ENCODE peak calls at places on chromosomes 12 and 14, in nine cellular contexts. H is GM23248; Y is GM23338; U is lung; N is breast epithelium; G is IMR-90; X is stomach; W is MM.1S; Z is effector memory CD4-positive, alpha-beta T cell. M is an unnamed sample.

GRCh38 chr12:34602213-34602940 is 580.1 kb downstream of the ALG10 start:
- DNase-seq in Y (no peak), W (no peak), G (no peak), H (no peak), U (peak; percentile 26), Z (no peak), X (no peak), N (no peak), M (no peak)

GRCh38 chr14:77026930-77027537 is 1.5 kb downstream of the IRF2BPL start:
- DNase-seq in U (no peak), H (peak; percentile 80), G (peak; percentile 54), Y (peak; percentile 55), W (no peak), X (peak; percentile 54), N (no peak), Z (peak; percentile 40), M (no peak)

GRCh38 chr14:64731141-64731581 is 26.9 kb downstream of the PLEKHG3 start:
- DNase-seq in Z (no peak), U (no peak), N (no peak), G (no peak), Y (no peak), X (no peak), W (no peak), H (no peak), M (no peak)

GRCh38 chr12:103705927-103706326 is 118.9 kb downstream of the STAB2 start:
- DNase-seq in H (no peak), W (no peak), N (no peak), G (no peak), Z (no peak), Y (peak; percentile 69), X (no peak), U (no peak), M (no peak)

GRCh38 chr12:10175849-10176641 is 2.8 kb upstream of the TMEM52B start:
- DNase-seq in N (peak; percentile 75), X (no peak), W (no peak), Y (no peak), G (no peak), U (no peak), Z (no peak), H (no peak), M (no peak)

GRCh38 chr12:132251741-132252490 is 77.5 kb downstream of the GALNT9 start:
- DNase-seq in X (no peak), W (no peak), Z (no peak), N (no peak), G (no peak), Y (no peak), U (no peak), H (no peak), M (no peak)

GRCh38 chr12:54581412-54581811 is 7.0 kb downstream of the PPP1R1A start:
- DNase-seq in X (no peak), Y (no peak), Z (no peak), U (no peak), H (no peak), W (no peak), N (no peak), G (no peak), M (no peak)

GRCh38 chr12:104413330-104413729 is 43.4 kb upstream of the CHST11 start:
- DNase-seq in X (no peak), W (no peak), N (no peak), G (no peak), U (no peak), Z (no peak), H (no peak), Y (no peak), M (no peak)

GRCh38 chr12:99959549-99960170 is 25.1 kb downstream of the ANKS1B start:
- DNase-seq in G (no peak), Y (no peak), X (no peak), W (no peak), H (peak; percentile 53), N (no peak), Z (no peak), U (no peak), M (no peak)

GRCh38 chr12:52203126-52203921 is 11.5 kb upstream of the KRT80 start:
- DNase-seq in H (peak; percentile 92), Y (no peak), X (peak; percentile 36), U (peak; percentile 54), N (peak; percentile 97), Z (no peak), W (no peak), G (peak; percentile 77), M (no peak)

GRCh38 chr12:67534046-67534445 is 114.5 kb upstream of the DYRK2 start:
- DNase-seq in H (no peak), Z (no peak), U (no peak), N (no peak), W (no peak), X (no peak), Y (no peak), G (no peak), M (no peak)

GRCh38 chr12:7107181-7108041 is 1.6 kb downstream of the C1RL start:
- DNase-seq in Z (no peak), W (no peak), Y (no peak), G (no peak), H (peak; percentile 40), N (no peak), X (no peak), U (no peak), M (peak; percentile 59)

GRCh38 chr12:25965682-25966081 is 7.2 kb downstream of the RASSF8 start:
- DNase-seq in W (no peak), U (no peak), G (no peak), X (no peak), Y (no peak), Z (no peak), H (no peak), N (no peak), M (no peak)

GRCh38 chr12:25970916-25971674 is 12.6 kb downstream of the RASSF8 start:
- DNase-seq in G (no peak), X (no peak), W (no peak), H (peak; percentile 60), Z (no peak), Y (no peak), U (no peak), N (no peak), M (no peak)

GRCh38 chr12:25971675-25972035 is 13.2 kb downstream of the RASSF8 start:
- DNase-seq in U (no peak), N (no peak), G (no peak), X (no peak), Z (no peak), H (no peak), W (no peak), Y (no peak), M (no peak)

GRCh38 chr12:25972783-25973182 is 14.3 kb downstream of the RASSF8 start:
- DNase-seq in H (peak; percentile 86), U (no peak), Y (no peak), X (no peak), Z (no peak), G (peak; percentile 79), W (no peak), N (no peak), M (no peak)

DNA sequence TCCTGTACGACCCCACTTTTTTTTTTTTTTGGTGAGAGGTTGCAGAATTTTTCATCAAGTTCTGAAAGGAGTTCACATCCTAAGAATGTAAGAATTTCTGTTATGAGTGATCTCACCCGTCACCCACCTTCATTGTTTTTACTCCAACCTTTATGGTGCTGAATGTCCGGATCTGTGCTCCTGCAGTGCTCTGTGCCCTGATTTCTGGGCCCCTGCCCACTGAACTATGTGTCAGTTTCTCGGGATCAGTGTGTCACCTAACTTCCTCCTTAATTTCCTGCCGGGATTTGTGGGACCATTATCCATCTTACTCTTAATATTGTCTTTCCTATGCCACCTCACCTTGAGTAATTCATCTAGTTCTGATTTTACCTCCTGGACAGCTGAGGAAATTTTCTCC is 11.6 kb downstream of the RASSF8 start:
- DNase-seq in X (no peak), W (no peak), N (no peak), H (peak; percentile 32), Z (no peak), U (no peak), Y (no peak), G (no peak), M (no peak)
- H3K4me3 ChIP-seq in X (no peak overlapping the region), W (no peak overlapping the region), N (no peak overlapping the region), H (no peak overlapping the region), Z (no peak overlapping the region), U (no peak overlapping the region), Y (no peak overlapping the region), G (no peak overlapping the region), M (no peak overlapping the region)

DNA sequence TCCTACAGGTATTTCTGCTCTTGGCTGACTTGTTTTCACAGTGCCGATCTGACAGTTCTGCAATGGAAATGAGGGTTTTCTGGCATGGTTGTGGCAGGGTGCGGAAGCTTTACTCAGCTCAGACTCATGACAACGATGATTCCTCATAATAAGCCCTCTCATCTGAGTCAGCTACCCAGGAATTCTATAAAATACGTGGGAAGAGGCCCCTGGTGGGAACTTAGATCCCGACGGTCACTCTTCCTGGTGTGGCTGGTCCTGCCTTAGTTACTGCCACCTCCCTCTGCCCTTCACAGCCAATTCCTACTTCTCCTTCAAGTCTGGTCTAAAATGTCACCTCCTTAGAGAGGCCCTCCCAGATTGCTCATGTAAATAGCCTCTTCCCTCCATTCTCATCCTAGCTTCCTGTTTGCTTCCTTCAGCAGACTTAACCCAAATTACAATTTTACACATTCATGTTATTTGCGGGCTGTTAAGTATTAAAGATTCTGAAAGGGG is 104.2 kb upstream of the MAP1LC3B2 start:
- DNase-seq in W (no peak), U (no peak), N (no peak), Z (no peak), X (no peak), Y (no peak), G (peak; percentile 96), H (peak; percentile 98), M (peak; percentile 34)
- H3K27ac ChIP-seq in W (no peak overlapping the region), U (peak overlapping the region; percentile 43), N (peak overlapping the region; percentile 90), Z (no peak overlapping the region), X (peak overlapping the region; percentile 76), Y (peak overlapping the region; percentile 1), G (peak overlapping the region; percentile 66), H (peak overlapping the region; percentile 99), M (no peak overlapping the region)

GRCh38 chr14:94622653-94623421 is 10.6 kb downstream of the SERPINA3 start:
- DNase-seq in H (no peak), Y (no peak), U (no peak), N (no peak), W (no peak), G (no peak), X (no peak), Z (no peak), M (no peak)
- H3K27me3 ChIP-seq in H (peaks cover 19% of the 10 kb centered on the region), Y (no peaks in the 10 kb centered on the region), U (no peaks in the 10 kb centered on the region), N (no peaks in the 10 kb centered on the region), W (peaks cover 6% of the 10 kb centered on the region), G (peaks cover 10% of the 10 kb centered on the region), X (peaks cover 23% of the 10 kb centered on the region), Z (no peaks in the 10 kb centered on the region), M (peaks cover 3% of the 10 kb centered on the region)

DNA sequence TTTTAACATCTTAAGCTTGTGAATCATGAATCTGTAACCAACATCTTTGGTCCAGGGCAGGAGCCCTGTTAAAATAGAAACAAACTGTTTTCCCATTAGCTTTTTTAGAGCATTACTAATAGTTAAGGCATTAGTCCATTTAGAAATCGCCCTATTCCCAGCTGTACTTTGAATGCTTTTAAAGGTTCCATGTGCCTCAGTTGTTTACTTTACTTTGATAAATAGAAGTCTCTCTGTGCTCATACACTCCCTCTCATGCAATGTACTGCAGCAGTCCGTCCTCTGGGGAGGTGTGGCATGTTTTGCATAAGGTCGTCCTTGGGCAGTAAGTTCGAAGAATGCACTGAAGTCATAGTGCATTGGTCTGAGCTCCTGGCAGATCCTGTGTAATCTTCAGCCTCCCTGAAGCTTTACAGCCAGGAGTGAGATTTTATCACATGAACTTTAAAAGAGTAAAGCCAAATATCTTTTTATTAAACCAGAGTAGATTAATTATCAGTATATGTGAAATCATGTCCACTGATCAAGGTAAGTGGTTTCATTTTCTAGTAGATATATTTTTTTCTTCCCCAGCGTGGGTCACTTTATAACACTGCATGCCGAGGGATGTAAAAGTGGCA is 134.7 kb downstream of the FGD4 start:
- DNase-seq in H (peak; percentile 88), Z (no peak), W (peak; percentile 89), U (peak; percentile 53), G (peak; percentile 98), N (peak; percentile 50), X (peak; percentile 69), Y (peak; percentile 52), M (peak; percentile 50)
- H3K4me3 ChIP-seq in H (peak overlapping the region; percentile 74), Z (no peak overlapping the region), W (peak overlapping the region; percentile 62), U (no peak overlapping the region), G (peak overlapping the region; percentile 50), N (peak overlapping the region; percentile 42), X (peak overlapping the region; percentile 39), Y (no peak overlapping the region), M (no peak overlapping the region)

M was measured in Karpas-422.